ENCODE peak calls at places on chromosomes 1 and 21, in five cellular contexts. T is GM10248; L is stimulated activated CD8-positive, alpha-beta memory T cell treated with anti-CD3 and anti-CD28 coated beads, Interleukin-7, amount 100 ng/mL, for 24 hours; N is HFFc6; Y is fibroblast of mammary gland. C is an unnamed sample.

GRCh38 chr1:93036672-93037071 is 42.4 kb upstream of the MTF2 start:
- DNase-seq in Y (no peak), N (no peak), L (no peak), T (no peak), C (no peak)

GRCh38 chr1:172669011-172669410 is 10.1 kb downstream of the FASLG start:
- DNase-seq in Y (no peak), N (no peak), L (no peak), T (no peak), C (no peak)

GRCh38 chr1:165911609-165912281 is 84.3 kb downstream of the UCK2 start:
- DNase-seq in Y (no peak), T (no peak), N (no peak), L (no peak), C (no peak)

GRCh38 chr1:54227091-54227602 is 27.2 kb downstream of the MRPL37 start:
- DNase-seq in N (no peak), L (no peak), T (no peak), Y (peak; percentile 50), C (no peak)

GRCh38 chr1:40478276-40478675 is 1.2 kb downstream of the ZFP69 start:
- DNase-seq in N (no peak), Y (peak; percentile 9), T (no peak), L (no peak), C (no peak)

GRCh38 chr1:10909697-10910489 is 102.6 kb upstream of the TARDBP start:
- DNase-seq in Y (peak; percentile 17), T (peak; percentile 81), N (no peak), L (peak; percentile 65), C (no peak)

GRCh38 chr21:41369105-41369914 is 7.5 kb downstream of the MX2 start:
- DNase-seq in N (no peak), T (peak; percentile 74), L (no peak), Y (peak; percentile 31), C (no peak)

GRCh38 chr1:86704972-86705632 is 726 bp downstream of the SH3GLB1 start:
- DNase-seq in N (peak; percentile 37), L (no peak), Y (peak; percentile 54), T (peak; percentile 39), C (no peak)

GRCh38 chr21:37790905-37791304 is 125.4 kb downstream of the KCNJ6 start:
- DNase-seq in N (no peak), T (no peak), L (no peak), Y (no peak), C (no peak)

GRCh38 chr1:98119793-98120192 is 199.0 kb upstream of the DPYD start:
- DNase-seq in L (no peak), Y (peak; percentile 17), T (no peak), N (no peak), C (no peak)

GRCh38 chr1:83531910-83532309 is 467.0 kb downstream of the TTLL7 start:
- DNase-seq in L (no peak), N (no peak), Y (no peak), T (no peak), C (no peak)

GRCh38 chr1:92356956-92357355 is 58.1 kb downstream of the RPAP2 start:
- DNase-seq in L (no peak), T (no peak), N (peak; percentile 71), Y (peak; percentile 91), C (no peak)

GRCh38 chr1:79325705-79326104 is 319.2 kb upstream of the ADGRL4 start:
- DNase-seq in N (no peak), L (no peak), Y (peak; percentile 5), T (no peak), C (no peak)